ENCODE peak calls at places on chromosomes 1 and 21, in six cellular contexts. A, K, O, Q, Y and T are unnamed samples.
A peak's percentile ranks its signal among the peaks of the same experiment; 100 is the strongest.

GRCh38 chr1:183882328-183883167 is 77.6 kb downstream of the RGL1 start:
- DNase-seq in O (no peak), Q (no peak), A (no peak), K (no peak), Y (no peak), T (no peak)

GRCh38 chr1:79716481-79716880 is 710.0 kb upstream of the ADGRL4 start:
- DNase-seq in Q (peak; percentile 1), O (no peak), K (peak; percentile 71), Y (no peak), A (no peak), T (no peak)

GRCh38 chr1:1169429-1170214 is 4.1 kb upstream of the TTLL10 start:
- DNase-seq in Q (no peak), K (no peak), O (peak; percentile 64), A (no peak), Y (peak; percentile 25), T (no peak)

GRCh38 chr1:172657586-172657985 is 1.3 kb upstream of the FASLG start:
- DNase-seq in O (no peak), Q (no peak), Y (no peak), A (no peak), K (no peak), T (no peak)

GRCh38 chr1:101312192-101312591 is 75.4 kb downstream of the S1PR1 start:
- DNase-seq in Q (no peak), O (no peak), A (no peak), K (no peak), Y (no peak), T (no peak)

GRCh38 chr1:32256473-32257226 is 5.6 kb downstream of the LCK start:
- DNase-seq in Q (no peak), K (no peak), O (no peak), Y (no peak), A (no peak), T (no peak)

GRCh38 chr1:54842206-54842915 is 41.2 kb upstream of the TTC22 start:
- DNase-seq in Y (no peak), O (peak; percentile 16), Q (no peak), A (no peak), K (peak; percentile 20), T (peak; percentile 80)

GRCh38 chr1:78143152-78143551 is 97.4 kb downstream of the GIPC2 start:
- DNase-seq in Y (peak; percentile 35), O (no peak), A (no peak), Q (no peak), K (no peak), T (no peak)

GRCh38 chr1:33442141-33442540 is 11.2 kb upstream of the PHC2 start:
- DNase-seq in A (no peak), Q (no peak), K (peak; percentile 58), Y (no peak), O (no peak), T (no peak)

GRCh38 chr1:28287315-28287714 is 28.0 kb downstream of the SESN2 start:
- DNase-seq in O (no peak), K (no peak), A (no peak), Y (no peak), Q (no peak), T (no peak)

GRCh38 chr1:61975621-61976020 is 219.0 kb upstream of the L1TD1 start:
- DNase-seq in Q (no peak), K (no peak), Y (no peak), A (no peak), O (no peak), T (no peak)

GRCh38 chr1:234322979-234323378 is 50.3 kb upstream of the COA6 start:
- DNase-seq in O (no peak), A (no peak), Q (no peak), K (peak; percentile 40), Y (peak; percentile 15), T (no peak)

GRCh38 chr1:160429702-160430535 is 29.6 kb downstream of the VANGL2 start:
- DNase-seq in Y (peak; percentile 79), Q (no peak), A (no peak), O (no peak), K (no peak), T (no peak)

GRCh38 chr1:184298321-184299052 is 88.3 kb upstream of the C1orf21 start:
- DNase-seq in O (no peak), A (no peak), K (no peak), Y (no peak), Q (no peak), T (no peak)

GRCh38 chr1:233738850-233739249 is 124.9 kb downstream of the KCNK1 start:
- DNase-seq in Q (no peak), K (no peak), Y (no peak), A (no peak), O (no peak), T (no peak)

GRCh38 chr1:10888791-10889627 is 92.6 kb upstream of the CASZ1 start:
- DNase-seq in K (no peak), Y (no peak), A (no peak), Q (no peak), O (no peak), T (no peak)

GRCh38 chr1:55893155-55893554 is 678.0 kb upstream of the USP24 start:
- DNase-seq in O (no peak), K (peak; percentile 78), Q (no peak), A (no peak), Y (no peak), T (no peak)

GRCh38 chr1:78527706-78528105 is 36.9 kb downstream of the PTGFR start:
- DNase-seq in Y (no peak), K (no peak), O (no peak), Q (no peak), A (no peak), T (no peak)

GRCh38 chr1:98048234-98048633 is 127.4 kb upstream of the DPYD start:
- DNase-seq in Y (no peak), O (peak; percentile 74), K (peak; percentile 82), A (peak; percentile 46), Q (peak; percentile 71), T (peak; percentile 95)

GRCh38 chr21:36035381-36035791 is 24.9 kb downstream of the SETD4 start:
- DNase-seq in Y (no peak), K (no peak), A (no peak), O (no peak), Q (no peak), T (no peak)

GRCh38 chr21:20701235-20701634 is 297.0 kb upstream of the NCAM2 start:
- DNase-seq in Q (no peak), K (no peak), O (no peak), Y (no peak), A (no peak), T (no peak)

GRCh38 chr1:214660900-214661299 is 57.9 kb downstream of the CENPF start:
- DNase-seq in O (peak; percentile 68), Q (peak; percentile 86), Y (no peak), K (peak; percentile 87), A (no peak), T (no peak)

GRCh38 chr1:216945506-216946080 is 222.4 kb upstream of the ESRRG start:
- DNase-seq in K (no peak), Q (no peak), Y (no peak), O (no peak), A (no peak), T (no peak)

GRCh38 chr1:16153999-16154673 is 1.7 kb downstream of the EPHA2 start:
- DNase-seq in Y (no peak), A (no peak), Q (no peak), K (no peak), O (no peak), T (no peak)

GRCh38 chr1:68904472-68904871 is 407.6 kb upstream of the DEPDC1 start:
- DNase-seq in Q (no peak), A (no peak), O (no peak), K (peak; percentile 25), Y (no peak), T (no peak)

DNA sequence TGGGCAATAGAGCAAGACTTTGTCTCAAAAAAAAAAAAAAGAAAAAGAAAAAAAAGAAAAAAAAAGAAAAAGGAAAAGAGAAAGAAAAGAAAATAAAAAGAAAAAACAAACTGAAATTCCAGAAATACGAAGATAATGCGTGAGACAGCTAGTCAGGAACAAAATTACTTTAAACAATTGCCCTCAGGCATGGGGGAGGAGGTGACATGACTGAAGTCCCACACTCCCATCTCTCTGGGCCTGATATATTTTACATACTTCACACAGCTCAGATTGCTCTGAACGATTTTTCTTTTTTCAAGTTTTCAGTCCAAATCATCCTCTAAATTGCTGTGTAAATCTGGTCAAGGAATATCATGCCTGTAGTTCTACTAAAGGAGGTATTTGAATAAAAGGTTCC is 409.5 kb upstream of the DEPDC1 start:
- DNase-seq in K (no peak), Q (no peak), O (no peak), A (no peak), Y (no peak), T (no peak)
- TF ChIP-seq CTCF in K (no peak), Q (no peak), O (no peak), A (no peak), Y (no peak), T (no peak)

DNA sequence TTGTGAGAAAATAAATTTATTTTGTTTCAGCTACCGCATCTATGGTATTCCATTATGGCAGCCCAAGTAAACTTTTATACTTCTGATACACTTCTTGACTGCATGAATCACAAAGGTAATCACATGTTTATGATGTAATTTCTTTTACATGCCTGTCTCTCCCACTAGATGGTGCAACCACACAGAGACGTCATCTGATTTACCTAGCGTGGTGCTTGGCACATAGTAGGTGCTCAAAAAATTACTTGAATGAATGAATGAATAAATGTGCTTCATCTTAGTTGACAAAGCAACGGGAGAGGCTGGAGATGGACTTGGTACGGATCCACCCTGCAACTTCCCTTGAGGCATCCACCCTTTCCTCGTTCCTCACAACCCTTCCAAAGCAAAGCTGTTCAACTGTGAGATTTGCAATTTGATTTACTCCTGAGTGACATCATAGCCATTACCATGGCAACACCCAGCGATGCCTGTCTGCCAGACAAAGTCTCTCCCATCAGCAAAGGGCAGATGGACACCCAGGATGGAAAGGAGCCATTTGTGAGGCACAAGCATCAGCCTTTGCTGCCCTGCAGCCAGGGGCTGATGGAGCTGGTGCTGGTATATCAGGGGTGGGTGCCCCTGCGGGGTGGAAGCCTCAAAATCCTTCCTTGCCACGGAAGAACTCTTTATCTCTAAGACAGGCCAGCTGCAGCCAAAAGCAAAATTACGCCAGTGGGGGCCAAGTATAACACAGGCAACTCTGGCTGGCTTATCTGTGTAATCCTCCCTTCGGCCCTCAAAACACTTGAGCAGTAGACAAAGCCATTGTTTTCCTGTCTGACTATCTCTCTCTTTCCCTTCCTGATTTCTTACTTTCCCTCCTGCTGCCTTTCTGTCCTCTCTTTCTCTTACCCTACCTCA is 18.9 kb upstream of the VWA5B1 start:
- DNase-seq in K (peak; percentile 20), Y (no peak), A (no peak), Q (no peak), O (no peak), T (no peak)
- TF ChIP-seq CTCF in K (no peak), Y (no peak), A (no peak), Q (no peak), O (no peak), T (no peak)

GRCh38 chr1:114379358-114379757 is 131.6 kb downstream of the TRIM33 start:
- DNase-seq in A (no peak), K (no peak), Q (no peak), Y (no peak), O (no peak), T (no peak)
- TF ChIP-seq CTCF in A (no peak), K (no peak), Q (no peak), Y (no peak), O (no peak), T (no peak)

DNA sequence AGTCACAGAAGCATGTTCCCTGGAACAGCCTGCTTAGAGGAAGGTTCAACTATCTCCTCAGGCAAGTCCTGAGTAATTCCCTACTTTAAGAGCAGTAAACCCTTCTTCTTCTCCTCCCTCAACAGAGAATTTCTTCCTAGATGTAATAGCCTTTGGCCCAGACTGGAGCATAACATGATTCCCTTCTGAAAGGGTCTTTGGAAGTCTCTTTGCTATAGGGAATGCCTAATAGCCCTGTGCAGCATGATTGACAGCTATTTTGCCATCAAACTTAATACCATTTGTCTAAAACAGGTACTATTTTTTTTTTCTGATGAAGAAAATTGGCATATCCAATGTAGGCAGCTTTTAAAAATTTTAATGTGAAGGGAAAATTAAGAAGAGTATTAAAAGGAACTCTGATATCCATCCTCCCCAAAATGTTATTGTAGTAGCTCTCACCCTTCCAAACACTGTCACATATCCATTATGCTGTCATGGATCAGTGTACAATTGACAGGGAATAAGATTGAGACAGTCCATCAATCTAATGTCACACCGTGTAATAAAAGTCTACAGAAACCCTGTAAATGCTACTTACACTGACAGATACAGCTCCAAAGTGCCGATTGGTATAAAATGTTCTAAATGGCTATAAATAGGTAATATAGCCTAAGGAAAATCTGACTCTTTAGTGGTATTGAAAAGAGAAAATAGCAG is 884.6 kb downstream of the TTLL7 start:
- DNase-seq in Y (no peak), K (no peak), A (no peak), Q (no peak), O (no peak), T (no peak)
- TF ChIP-seq CTCF in Y (no peak), K (no peak), A (no peak), Q (no peak), O (no peak), T (no peak)